ENCODE peak calls at places on chromosomes 1 and 21, in six cellular contexts. Y is left ventricle myocardium inferior, K is aorta, W is hepatocyte, E is ascending aorta, Z is sigmoid colon. V is an unnamed sample.

GRCh38 chr21:37565530-37566223 is 199.1 kb downstream of the DYRK1A start:
- DNase-seq in Y (no peak), Z (no peak), E (no peak), W (peak; percentile 62), K (no peak), V (no peak)

GRCh38 chr21:17441370-17441769 is 71.5 kb upstream of the CXADR start:
- DNase-seq in W (peak; percentile 16), Y (no peak), E (no peak), K (no peak), Z (no peak), V (no peak)

GRCh38 chr1:58885998-58886397 is 102.2 kb upstream of the JUN start:
- DNase-seq in K (peak; percentile 79), W (no peak), Z (no peak), Y (peak; percentile 45), E (no peak), V (no peak)

GRCh38 chr1:191668525-191668924 is 489.7 kb upstream of the RGS18 start:
- DNase-seq in E (no peak), Y (no peak), Z (no peak), W (no peak), K (no peak), V (no peak)

GRCh38 chr1:205979301-205979700 is 23.9 kb downstream of the RAB7B start:
- DNase-seq in W (no peak), Z (peak; percentile 48), Y (no peak), E (no peak), K (no peak), V (no peak)

GRCh38 chr1:166489670-166490436 is 323.1 kb upstream of the FAM78B start:
- DNase-seq in Z (peak; percentile 62), E (peak; percentile 61), W (no peak), Y (no peak), K (no peak), V (peak; percentile 17)

GRCh38 chr1:3925762-3926161 is 25.7 kb upstream of the C1orf174 start:
- DNase-seq in Y (no peak), W (no peak), E (no peak), K (no peak), Z (no peak), V (no peak)

GRCh38 chr21:41873005-41873404 is 6.1 kb downstream of the PRDM15 start:
- DNase-seq in E (no peak), K (no peak), Y (no peak), Z (no peak), W (no peak), V (no peak)

GRCh38 chr1:192580351-192580962 is 4.9 kb downstream of the RGS1 start:
- DNase-seq in Z (no peak), W (peak; percentile 49), E (no peak), Y (no peak), K (no peak), V (peak; percentile 30)

GRCh38 chr1:226706664-226707063 is 32.4 kb downstream of the ITPKB start:
- DNase-seq in Y (no peak), Z (peak; percentile 64), W (no peak), E (no peak), K (no peak), V (no peak)

GRCh38 chr1:226702318-226702956 is 36.6 kb downstream of the ITPKB start:
- DNase-seq in Z (peak; percentile 85), W (no peak), Y (no peak), E (no peak), K (no peak), V (no peak)

GRCh38 chr1:226700861-226701260 is 38.2 kb downstream of the ITPKB start:
- DNase-seq in Z (no peak), K (no peak), E (no peak), W (no peak), Y (no peak), V (no peak)

GRCh38 chr1:226702957-226703831 is 35.9 kb downstream of the ITPKB start:
- DNase-seq in Z (peak; percentile 89), E (peak; percentile 84), K (peak; percentile 87), Y (peak; percentile 84), W (peak; percentile 91), V (peak; percentile 73)

DNA sequence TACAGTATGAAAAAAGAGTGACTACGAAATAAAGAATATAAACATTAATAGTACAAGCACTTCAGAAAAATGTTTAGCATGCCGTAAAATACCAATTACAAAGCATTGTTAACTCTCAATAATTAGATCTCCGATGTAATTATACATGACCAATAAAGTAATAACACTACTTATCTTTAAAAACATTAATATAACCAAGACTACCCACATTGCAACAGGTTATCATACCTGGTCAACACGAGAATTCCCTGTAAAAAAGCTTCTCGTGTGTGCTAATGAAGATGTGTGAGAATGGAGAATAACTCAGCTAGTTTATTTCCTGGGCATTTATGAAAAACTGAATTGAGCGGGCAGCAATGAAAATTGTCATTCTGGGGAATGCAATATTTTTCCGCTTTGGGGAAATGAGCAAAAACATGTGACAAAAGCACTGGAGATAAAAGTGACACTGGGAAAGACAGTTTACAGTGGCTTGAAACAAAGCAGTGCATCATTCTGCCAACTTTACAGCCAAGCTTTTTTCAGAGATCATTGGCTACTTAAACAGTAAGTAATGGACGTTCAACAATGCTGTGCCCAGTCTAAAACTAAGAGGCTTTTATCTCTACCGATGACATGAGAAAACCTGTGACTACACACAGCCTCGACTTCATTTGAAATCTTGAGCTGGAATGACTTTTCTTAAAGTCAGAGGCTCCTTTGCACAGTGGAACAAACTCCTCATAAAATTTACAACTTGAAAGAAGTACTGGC is 34.7 kb downstream of the ITPKB start:
- DNase-seq in E (no peak), Y (no peak), Z (no peak), W (no peak), K (no peak), V (no peak)
- H3K4me3 ChIP-seq in E (no peak overlapping the region), Y (peak overlapping the region; percentile 81), Z (no peak overlapping the region), W (peak overlapping the region; percentile 59), K (no peak overlapping the region), V (no peak overlapping the region)

GRCh38 chr1:225447649-225448048 is 19.8 kb upstream of the LBR start:
- DNase-seq in W (no peak), K (peak; percentile 69), Z (peak; percentile 97), Y (no peak), E (no peak), V (no peak)

GRCh38 chr1:225446298-225446941 is 18.6 kb upstream of the LBR start:
- DNase-seq in Y (no peak), W (no peak), Z (peak; percentile 71), E (peak; percentile 58), K (no peak), V (no peak)

GRCh38 chr1:225448146-225448805 is 20.4 kb upstream of the LBR start:
- DNase-seq in W (no peak), E (no peak), Y (no peak), K (no peak), Z (peak; percentile 67), V (no peak)

GRCh38 chr1:225447001-225447615 is 19.3 kb upstream of the LBR start:
- DNase-seq in Z (no peak), W (no peak), E (no peak), K (no peak), Y (no peak), V (no peak)

DNA sequence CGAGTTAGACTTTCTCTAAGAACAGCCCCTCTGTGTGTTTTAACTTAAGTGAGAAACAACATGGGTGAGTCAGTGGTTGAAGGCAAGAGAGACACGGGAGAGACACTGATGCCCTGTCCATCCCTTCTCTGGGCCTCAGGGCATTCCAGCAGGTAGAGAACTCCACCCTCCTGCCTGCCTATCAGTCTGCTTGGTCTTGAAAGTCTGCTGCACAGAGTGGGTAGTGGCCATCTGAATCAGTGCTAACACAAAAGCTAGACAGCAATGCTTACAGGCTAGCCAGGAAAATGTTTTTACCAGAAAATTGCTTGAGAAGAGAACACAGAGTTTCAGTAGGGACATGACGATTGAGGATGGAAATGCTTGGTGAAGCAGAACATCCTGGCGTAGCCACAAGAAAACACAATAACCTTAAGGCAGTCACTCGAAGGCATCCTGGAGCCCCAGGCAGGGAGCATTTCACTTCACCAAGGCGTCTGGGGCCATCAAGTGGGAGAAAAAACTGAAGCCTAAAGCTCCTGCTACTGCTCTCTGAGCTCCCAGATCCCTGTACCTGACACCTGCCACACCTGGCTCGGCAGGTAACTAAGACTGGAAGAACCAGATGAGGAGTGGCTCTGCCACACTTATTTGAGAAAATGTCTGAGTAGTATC is 17.9 kb upstream of the LBR start:
- DNase-seq in Z (peak; percentile 79), E (peak; percentile 59), W (no peak), K (no peak), Y (no peak), V (no peak)
- H3K4me1 ChIP-seq in Z (peaks cover 93% of the 10 kb centered on the region), E (no peaks in the 10 kb centered on the region), W (peaks cover 26% of the 10 kb centered on the region), K (no peaks in the 10 kb centered on the region), Y (peaks cover 59% of the 10 kb centered on the region), V (peaks cover 31% of the 10 kb centered on the region)

DNA sequence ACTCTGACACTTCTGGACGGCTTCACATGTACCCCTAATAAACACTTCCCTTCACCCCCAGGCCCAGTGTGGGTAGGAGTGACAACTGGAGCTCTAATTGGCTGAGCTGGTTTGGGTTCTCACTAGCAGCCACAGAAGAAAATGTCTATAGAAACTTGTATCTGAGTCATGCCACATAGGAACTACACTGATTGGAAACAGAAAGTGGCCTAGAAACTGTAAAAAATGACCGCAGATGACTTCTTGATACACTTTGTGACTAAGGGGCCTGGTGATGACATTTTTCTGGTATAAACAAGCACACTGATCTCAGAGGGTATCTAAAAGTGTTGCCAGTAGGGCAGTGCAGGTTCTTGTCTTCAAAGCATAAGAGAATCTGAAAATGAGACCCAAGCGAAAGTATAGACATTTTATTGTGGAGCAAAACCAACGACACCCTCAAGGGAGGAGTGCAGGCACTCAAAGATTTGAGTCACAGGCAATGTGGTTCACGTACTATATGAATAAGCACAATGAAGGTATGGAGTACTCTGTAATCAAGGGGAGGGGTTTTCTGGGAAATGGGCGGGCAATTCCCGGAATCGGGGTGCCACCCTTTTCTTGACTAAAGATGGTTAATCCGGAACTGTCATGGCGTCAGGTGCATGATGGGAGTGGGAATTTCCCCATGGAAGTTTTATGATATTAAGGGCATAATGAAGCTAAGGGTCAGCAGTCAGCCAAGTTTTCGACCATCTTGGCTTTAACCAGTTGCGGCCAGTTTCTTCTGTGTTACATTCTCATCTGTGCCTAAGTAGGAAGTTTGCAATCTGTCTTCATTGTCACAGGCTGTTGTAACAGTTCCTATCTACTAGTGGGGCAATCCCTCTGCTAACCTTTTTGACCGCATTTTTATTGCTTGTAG is at the start of gene AIM2:
- DNase-seq in E (peak; percentile 74), K (peak; percentile 72), Y (no peak), W (no peak), Z (no peak), V (no peak)
- H3K4me3 ChIP-seq in E (no peak within 1 kb of the TSS), K (no peak within 1 kb of the TSS), Y (no peak within 1 kb of the TSS), W (no peak within 1 kb of the TSS), Z (no peak within 1 kb of the TSS), V (no peak within 1 kb of the TSS)

GRCh38 chr21:33688343-33688742 is 46.0 kb downstream of the ITSN1 start:
- DNase-seq in Y (no peak), E (no peak), W (no peak), K (no peak), Z (no peak), V (no peak)

GRCh38 chr21:33686386-33686785 is 44.1 kb downstream of the ITSN1 start:
- DNase-seq in Y (no peak), K (no peak), E (no peak), Z (no peak), W (no peak), V (no peak)

GRCh38 chr21:33685613-33686197 is 43.4 kb downstream of the ITSN1 start:
- DNase-seq in Z (no peak), E (no peak), Y (no peak), K (no peak), W (no peak), V (no peak)

GRCh38 chr21:33684923-33685560 is 42.7 kb downstream of the ITSN1 start:
- DNase-seq in E (no peak), K (no peak), Z (no peak), Y (no peak), W (no peak), V (no peak)

DNA sequence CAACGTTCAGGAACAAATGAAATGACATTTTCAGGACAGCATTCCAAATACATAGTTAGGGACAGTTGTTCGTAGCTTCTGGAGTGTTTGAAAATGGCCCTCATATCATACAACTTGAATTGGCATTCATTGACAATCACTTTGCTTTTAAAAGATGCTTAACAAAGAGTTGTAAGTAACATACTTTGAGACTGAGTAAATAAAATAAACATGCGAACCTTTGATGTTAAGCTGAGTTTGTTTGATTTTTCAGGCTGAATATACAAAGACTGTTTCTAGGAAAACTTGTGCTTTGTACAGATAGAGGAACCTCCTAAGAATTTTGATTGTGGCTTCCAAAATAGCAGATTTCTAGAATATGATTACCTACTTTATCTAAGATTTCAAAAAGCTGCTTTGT is 45.3 kb downstream of the ITSN1 start:
- DNase-seq in K (no peak), Z (no peak), W (no peak), Y (no peak), E (no peak), V (no peak)
- H3K4me1 ChIP-seq in K (peaks cover 17% of the 10 kb centered on the region), Z (peaks cover 58% of the 10 kb centered on the region), W (peaks cover 48% of the 10 kb centered on the region), Y (peaks cover 84% of the 10 kb centered on the region), E (peaks cover 4% of the 10 kb centered on the region), V (peaks cover 42% of the 10 kb centered on the region)